ENCODE peak calls at places on chromosome 20, in five cellular contexts. T is PC-9, R is GM23338, W is PC-3, V is SK-N-SH. G is an unnamed sample. For H3K9me2, the result is how much of the 10 kb centered on the place peaks cover.

GRCh38 chr20:50187403-50188051 is 3.1 kb upstream of the CEBPB start:
- DNase-seq in R (peak), V (no peak), T (peak), W (peak), G (no peak)

GRCh38 chr20:50680106-50680960 is 11.0 kb downstream of the RIPOR3 start:
- DNase-seq in T (peak), V (no peak), R (no peak), W (no peak), G (no peak)

GRCh38 chr20:33914871-33915270 is 78.8 kb upstream of the RALY start:
- DNase-seq in V (no peak), R (no peak), T (peak), W (peak), G (peak)

GRCh38 chr20:7038029-7038428 is 270.5 kb downstream of the BMP2 start:
- DNase-seq in W (no peak), R (no peak), T (no peak), V (no peak), G (no peak)

GRCh38 chr20:36541227-36542018 is at the start of gene MYL9:
- DNase-seq in R (peak), W (peak), V (no peak), T (peak), G (no peak)

GRCh38 chr20:57647006-57647932 is 27.0 kb upstream of the ZBP1 start:
- DNase-seq in W (no peak), R (no peak), V (peak), T (no peak), G (no peak)

GRCh38 chr20:36591854-36592641 is 13.5 kb upstream of the RAB5IF start:
- DNase-seq in V (peak), T (no peak), R (peak), W (peak), G (no peak)

GRCh38 chr20:44187763-44188709 is 1.0 kb upstream of the JPH2 start:
- DNase-seq in W (peak), T (no peak), V (no peak), R (no peak), G (no peak)

GRCh38 chr20:653110-653589 is at the start of gene SRXN1:
- DNase-seq in R (peak), W (peak), T (peak), V (peak), G (peak)

GRCh38 chr20:24584538-24585356 is 115.3 kb downstream of the SYNDIG1 start:
- DNase-seq in W (peak), T (no peak), V (no peak), R (no peak), G (no peak)

GRCh38 chr20:36830791-36831691 is 44.9 kb upstream of the TLDC2 start:
- DNase-seq in T (no peak), R (peak), V (peak), W (peak), G (no peak)

GRCh38 chr20:32240220-32240619 is 32.5 kb downstream of the POFUT1 start:
- DNase-seq in W (peak), V (peak), T (peak), R (peak), G (no peak)

GRCh38 chr20:1868856-1869255 is 26.4 kb upstream of the SIRPA start:
- DNase-seq in T (no peak), V (no peak), R (no peak), W (no peak), G (no peak)

GRCh38 chr20:59121714-59122376 is 41.8 kb upstream of the ZNF831 start:
- DNase-seq in V (no peak), T (no peak), R (peak), W (no peak), G (no peak)

GRCh38 chr20:2984028-2984501 is 59.4 kb upstream of the GNRH2 start:
- DNase-seq in R (no peak), V (no peak), T (no peak), W (no peak), G (peak)

GRCh38 chr20:50992336-50992732 is 30.6 kb downstream of the KCNG1 start:
- DNase-seq in W (no peak), T (no peak), V (no peak), R (peak), G (no peak)

GRCh38 chr20:23476015-23476754 is 14.7 kb upstream of the CST8 start:
- DNase-seq in T (no peak), R (no peak), W (no peak), V (no peak), G (no peak)

GRCh38 chr20:16528078-16528477 is 45.2 kb downstream of the KIF16B start:
- DNase-seq in W (peak), T (peak), R (no peak), V (no peak), G (no peak)

GRCh38 chr20:19867940-19868371 is 109.9 kb downstream of the RIN2 start:
- DNase-seq in W (no peak), T (no peak), V (no peak), R (no peak), G (no peak)

GRCh38 chr20:57928181-57928967 is 218.6 kb upstream of the PMEPA1 start:
- DNase-seq in W (peak), R (no peak), V (no peak), T (peak), G (no peak)

GRCh38 chr20:14288341-14289330 is 48.8 kb downstream of the FLRT3 start:
- DNase-seq in W (peak), V (no peak), R (no peak), T (peak), G (no peak)

GRCh38 chr20:45044084-45044573 is 56.8 kb downstream of the KCNS1 start:
- DNase-seq in R (peak), V (peak), T (peak), W (peak), G (peak)

GRCh38 chr20:13321416-13321815 is 100.3 kb downstream of the ISM1 start:
- DNase-seq in V (no peak), T (no peak), W (no peak), R (no peak), G (no peak)

GRCh38 chr20:52175840-52176239 is 15.7 kb downstream of the ZFP64 start:
- DNase-seq in T (no peak), R (no peak), W (no peak), V (no peak), G (no peak)

GRCh38 chr20:52806918-52807317 is 165.2 kb upstream of the TSHZ2 start:
- DNase-seq in R (no peak), W (no peak), V (no peak), T (no peak), G (no peak)

GRCh38 chr20:57089701-57090144 is 176.7 kb downstream of the BMP7 start:
- DNase-seq in R (peak), T (peak), W (peak), V (peak), G (peak)

GRCh38 chr20:634526-634925 is 18.5 kb downstream of the SRXN1 start:
- DNase-seq in T (no peak), W (no peak), V (peak), R (no peak), G (no peak)

GRCh38 chr20:25145131-25145530 is 50.4 kb upstream of the ENTPD6 start:
- DNase-seq in R (no peak), V (no peak), W (no peak), T (no peak), G (no peak)

GRCh38 chr20:35702824-35703695 is 3.9 kb downstream of the ROMO1 start:
- DNase-seq in W (no peak), R (no peak), T (no peak), V (no peak), G (no peak)

GRCh38 chr20:20466341-20466879 is 98.5 kb downstream of the INSM1 start:
- DNase-seq in R (no peak), T (no peak), V (no peak), W (no peak), G (peak)

GRCh38 chr20:53104889-53105288 is 132.7 kb downstream of the TSHZ2 start:
- DNase-seq in W (no peak), V (no peak), R (no peak), T (no peak), G (no peak)

GRCh38 chr20:1965520-1966278 is 28.2 kb downstream of the PDYN start:
- DNase-seq in R (peak), V (peak), T (peak), W (peak), G (peak)

GRCh38 chr20:7989379-7989778 is 30.2 kb downstream of the TMX4 start:
- DNase-seq in T (no peak), V (no peak), W (peak), R (no peak), G (no peak)

GRCh38 chr20:44651507-44652373 is at the start of gene ADA:
- DNase-seq in W (peak), T (peak), R (peak), V (peak), G (peak)

GRCh38 chr20:45450097-45450818 is 19.3 kb upstream of the WFDC2 start:
- DNase-seq in V (peak), R (peak), T (no peak), W (peak), G (peak)

GRCh38 chr20:37095108-37095608 is 639 bp downstream of the RBL1 start:
- DNase-seq in W (no peak), T (no peak), V (peak), R (no peak), G (peak)

DNA sequence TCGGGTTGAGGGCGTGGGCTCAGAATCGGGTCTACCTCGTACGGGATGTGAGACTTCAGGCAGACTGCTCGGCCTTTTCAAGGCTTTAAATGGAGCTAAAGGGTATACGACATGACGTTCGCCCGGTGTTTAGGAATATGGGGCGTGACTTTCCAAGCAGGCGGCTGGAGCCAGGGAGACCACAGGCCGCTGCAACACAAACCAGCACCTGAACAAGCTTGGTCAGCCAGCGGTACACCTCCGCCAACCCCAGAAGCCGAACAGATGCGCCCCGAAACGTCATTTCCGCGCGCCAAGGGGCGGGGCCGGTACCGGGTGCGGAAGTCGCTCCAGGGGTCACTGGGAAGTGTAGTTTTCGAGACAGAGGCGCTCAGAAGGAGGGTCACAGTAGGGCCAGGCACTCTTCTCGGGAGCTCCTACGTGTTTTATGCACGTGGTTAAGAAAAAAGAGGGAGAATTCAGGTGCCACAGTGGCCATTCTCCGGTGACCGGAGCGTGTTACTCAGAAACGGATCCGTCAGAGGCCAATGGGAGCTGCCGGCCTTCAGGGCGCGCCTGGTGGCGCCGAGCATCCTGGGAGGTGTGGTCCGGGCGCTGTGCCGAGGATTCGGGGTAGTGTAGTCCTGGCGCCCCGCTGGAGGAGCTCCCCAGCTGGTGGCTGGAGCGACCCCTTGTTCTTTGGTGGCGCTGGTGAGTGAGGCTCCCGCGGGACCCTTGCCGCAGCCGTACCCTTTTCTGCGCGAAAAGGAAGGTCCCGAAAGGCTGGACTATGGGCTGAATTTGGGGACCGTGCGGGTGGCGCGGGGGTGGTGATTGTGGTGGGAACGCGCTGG is at the start of gene ZNF133:
- DNase-seq in W (peak), R (peak), T (peak), V (peak), G (peak)
- TF ChIP-seq CTCF in W (peak), R (no peak), T (no peak), V (peak), G (peak)

GRCh38 chr20:48920527-48921167 is 864 bp upstream of the ARFGEF2 start:
- DNase-seq in W (no peak), T (no peak), V (no peak), R (no peak), G (no peak)

GRCh38 chr20:48924711-48925109 is 3.2 kb downstream of the ARFGEF2 start:
- DNase-seq in W (no peak), R (no peak), V (no peak), T (no peak), G (no peak)

GRCh38 chr20:48921883-48922867 is 664 bp downstream of the ARFGEF2 start:
- DNase-seq in W (peak), V (peak), R (peak), T (no peak), G (peak)

GRCh38 chr20:48921168-48921882 is at the start of gene ARFGEF2:
- DNase-seq in V (peak), T (peak), W (peak), R (peak), G (peak)

GRCh38 chr20:48923149-48923718 is 1.7 kb downstream of the ARFGEF2 start:
- DNase-seq in T (no peak), V (no peak), R (no peak), W (no peak), G (no peak)
- H3K27ac ChIP-seq in T (peak), V (no peak), R (no peak), W (peak), G (peak)

DNA sequence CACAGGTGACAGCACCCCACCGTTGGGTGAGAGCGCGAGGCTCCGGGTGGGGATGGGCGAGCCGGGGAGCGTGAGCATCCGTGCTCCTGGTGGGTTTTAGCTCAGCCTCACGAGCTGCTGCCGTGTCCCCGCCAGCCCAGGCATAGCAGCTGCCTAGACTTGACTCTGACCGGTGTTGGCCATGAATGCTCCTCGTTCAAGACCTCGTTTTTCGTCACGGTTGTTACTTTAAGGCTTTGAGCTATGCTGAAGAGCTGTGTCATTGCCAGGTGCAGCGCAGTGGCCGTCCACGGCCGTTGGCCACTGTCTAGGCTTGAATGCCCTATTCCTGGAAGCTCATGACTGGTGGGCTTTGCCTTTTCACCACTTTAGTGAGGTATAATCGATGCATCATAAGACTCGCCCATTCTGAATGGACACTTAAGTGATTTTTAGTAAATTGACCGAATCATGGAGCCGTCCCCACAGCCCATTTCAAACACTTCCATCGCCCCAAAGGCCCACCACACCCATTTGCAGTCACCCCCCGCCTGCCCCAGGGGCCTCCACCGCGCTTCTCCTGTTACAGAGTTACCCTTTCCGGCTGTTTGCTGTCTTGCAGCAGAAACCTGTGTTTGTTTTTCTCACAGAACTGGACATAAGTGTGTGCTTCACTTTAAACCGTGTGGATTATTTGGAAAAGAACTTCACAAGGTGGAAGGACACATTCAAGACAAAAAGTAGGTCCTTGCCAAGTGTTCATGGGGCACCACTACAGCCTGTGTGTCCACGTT is 21.4 kb upstream of the ADRM1 start:
- DNase-seq in T (no peak), V (no peak), R (no peak), W (no peak), G (no peak)
- H3K9me2 ChIP-seq in T (under half), V (under half), R (under half), W (under half), G (under half)

GRCh38 chr20:60453847-60454246 is 495.6 kb downstream of the CDH26 start:
- DNase-seq in V (peak), T (no peak), W (no peak), R (peak), G (no peak)
- TF ChIP-seq CTCF in V (no peak), T (no peak), W (no peak), R (peak), G (no peak)

GRCh38 chr20:64188682-64189529 is 24.7 kb downstream of the MYT1 start:
- DNase-seq in T (no peak), W (peak), V (peak), R (peak), G (no peak)

GRCh38 chr20:64191002-64191401 is 26.8 kb downstream of the MYT1 start:
- DNase-seq in V (no peak), W (no peak), R (no peak), T (no peak), G (no peak)

GRCh38 chr20:64188071-64188470 is 23.8 kb downstream of the MYT1 start:
- DNase-seq in R (peak), V (no peak), T (no peak), W (no peak), G (no peak)

GRCh38 chr20:64189986-64190385 is 25.7 kb downstream of the MYT1 start:
- DNase-seq in T (no peak), R (no peak), W (no peak), V (no peak), G (no peak)

DNA sequence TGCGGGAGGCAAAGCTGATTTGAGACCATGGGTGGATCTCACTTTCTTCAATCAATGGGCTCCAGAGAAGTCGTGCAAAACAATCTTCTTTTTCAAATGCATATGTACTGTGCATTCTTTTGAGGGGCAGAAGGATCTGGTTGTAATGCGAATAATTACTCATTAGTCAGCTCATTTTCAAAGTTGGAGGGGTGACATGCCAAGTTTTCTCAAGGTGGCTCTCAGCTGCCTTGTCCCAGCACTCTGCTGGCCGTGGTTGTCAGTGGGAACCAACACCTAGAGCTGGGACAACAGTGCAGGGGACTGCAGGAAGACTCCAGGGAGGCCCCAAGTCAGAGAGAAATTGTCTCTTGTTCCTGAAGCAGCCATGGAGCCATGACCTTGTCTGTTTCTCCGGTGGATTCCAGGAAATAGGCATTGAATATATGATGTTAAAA is 25.3 kb downstream of the MYT1 start:
- DNase-seq in T (no peak), R (peak), V (no peak), W (no peak), G (no peak)
- H3K27ac ChIP-seq in T (no peak), R (peak), V (no peak), W (no peak), G (no peak)

GRCh38 chr20:38172344-38172743 is 7.3 kb upstream of the TGM2 start:
- DNase-seq in T (no peak), W (peak), V (no peak), R (no peak), G (no peak)
- H3K9me2 ChIP-seq in T (under half), W (under half), V (under half), R (under half), G (under half)

GRCh38 chr20:11585752-11586352 is 331.8 kb upstream of the BTBD3 start:
- DNase-seq in T (no peak), R (peak), W (peak), V (no peak), G (no peak)
- TF ChIP-seq CTCF in T (peak), R (peak), W (peak), V (peak), G (peak)

DNA sequence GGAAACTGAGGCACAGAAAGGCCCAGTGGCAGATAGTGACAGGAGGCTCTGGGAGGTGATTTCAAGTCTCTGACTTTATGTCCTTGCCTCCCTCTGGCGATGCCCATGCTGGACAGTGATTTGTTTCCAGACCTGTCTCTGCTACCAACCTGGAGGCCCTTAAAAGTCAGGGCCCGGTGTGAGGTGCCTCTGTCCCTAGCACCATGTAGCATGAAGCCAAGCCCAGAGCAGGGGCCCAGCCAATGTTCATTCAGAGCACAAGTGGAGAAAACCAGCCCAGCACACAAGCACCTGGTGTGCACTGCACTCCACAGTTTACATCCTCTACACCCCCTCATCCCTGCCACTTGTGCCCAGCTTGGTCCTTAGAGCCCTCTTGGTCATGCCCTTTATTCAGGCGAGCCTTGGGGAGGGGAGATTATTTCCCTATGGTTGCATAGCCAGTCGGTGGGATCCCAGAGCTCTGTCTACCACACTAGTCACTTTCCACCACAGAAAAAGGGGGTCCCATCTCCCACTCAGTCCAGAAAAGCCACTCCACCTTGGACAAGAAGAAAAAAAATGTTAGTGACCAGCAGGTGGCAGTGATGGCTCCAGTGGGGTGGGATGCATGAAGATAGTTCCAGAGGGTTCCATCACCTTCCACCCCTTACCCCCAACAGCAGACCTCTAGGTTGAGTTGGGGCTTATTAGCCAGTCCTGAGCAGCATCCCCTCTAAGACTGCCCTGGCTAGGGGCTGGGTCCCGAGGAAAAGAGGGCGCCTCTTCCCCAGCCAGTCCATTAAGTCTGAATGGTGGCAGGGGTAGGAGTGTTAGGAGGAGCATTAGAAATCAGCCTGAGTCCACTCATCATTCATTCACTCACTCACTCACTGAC is 30.9 kb downstream of the KIAA1755 start:
- DNase-seq in R (peak), V (peak), W (peak), T (no peak), G (no peak)
- H3K27ac ChIP-seq in R (no peak), V (no peak), W (no peak), T (no peak), G (no peak)